ENCODE peak calls at places on chromosomes 12 and 14, in six cellular contexts. C is brain microvascular endothelial cell, A is IMR-90, I is Karpas-422, M is uterus, E is left ventricle myocardium inferior. L is an unnamed sample.

GRCh38 chr12:21330682-21331253 is 3.9 kb downstream of the SLCO1A2 start:
- DNase-seq in A (peak; percentile 0), M (no peak), I (peak; percentile 57), E (no peak), C (no peak), L (no peak)

GRCh38 chr12:77488041-77488620 is 342.6 kb upstream of the NAV3 start:
- DNase-seq in I (no peak), A (peak; percentile 18), C (peak; percentile 18), E (no peak), M (no peak), L (no peak)

GRCh38 chr14:77458249-77458950 is 507 bp downstream of the AHSA1 start:
- DNase-seq in M (no peak), C (peak; percentile 24), E (no peak), I (peak; percentile 94), A (peak; percentile 18), L (peak; percentile 52)

GRCh38 chr12:104583311-104583710 is 126.6 kb downstream of the CHST11 start:
- DNase-seq in M (no peak), C (no peak), A (no peak), E (no peak), I (no peak), L (no peak)

GRCh38 chr14:100056964-100057817 is 8.0 kb upstream of the EVL start:
- DNase-seq in C (peak; percentile 35), M (no peak), E (no peak), A (peak; percentile 43), I (no peak), L (peak; percentile 27)

GRCh38 chr12:122306407-122306806 is 40.1 kb upstream of the VPS33A start:
- DNase-seq in E (no peak), M (no peak), I (peak; percentile 51), A (no peak), C (no peak), L (no peak)

GRCh38 chr12:111066744-111067437 is 146.5 kb upstream of the MYL2 start:
- DNase-seq in E (no peak), M (no peak), I (peak; percentile 67), C (no peak), A (no peak), L (no peak)

GRCh38 chr14:67746927-67747326 is 45.2 kb downstream of the RDH12 start:
- DNase-seq in M (no peak), A (no peak), C (no peak), I (no peak), E (no peak), L (no peak)

GRCh38 chr12:14785568-14785967 is 17.7 kb downstream of the WBP11 start:
- DNase-seq in I (no peak), A (no peak), E (no peak), M (no peak), C (no peak), L (no peak)

GRCh38 chr12:57767876-57768275 is 998 bp upstream of the CYP27B1 start:
- DNase-seq in E (no peak), M (no peak), A (no peak), I (no peak), C (no peak), L (no peak)

GRCh38 chr14:89139404-89140247 is 277.4 kb downstream of the FOXN3 start:
- DNase-seq in M (no peak), E (no peak), C (no peak), A (no peak), I (no peak), L (no peak)

GRCh38 chr12:15688838-15689237 is 100.3 kb downstream of the EPS8 start:
- DNase-seq in I (no peak), A (no peak), E (no peak), C (no peak), M (no peak), L (peak; percentile 30)

GRCh38 chr12:69154585-69155363 is 84.6 kb upstream of the CPSF6 start:
- DNase-seq in A (peak; percentile 50), E (peak; percentile 54), I (peak; percentile 88), C (peak; percentile 50), M (peak; percentile 35), L (peak; percentile 70)

GRCh38 chr12:40287369-40287975 is 62.7 kb downstream of the LRRK2 start:
- DNase-seq in M (no peak), I (no peak), E (no peak), A (no peak), C (no peak), L (no peak)

GRCh38 chr12:6899837-6900519 is 4.6 kb upstream of the LRRC23 start:
- DNase-seq in I (no peak), C (no peak), E (peak; percentile 58), M (no peak), A (peak; percentile 38), L (no peak)

GRCh38 chr12:2385529-2385928 is 332.7 kb downstream of the CACNA1C start:
- DNase-seq in E (no peak), I (no peak), C (no peak), M (no peak), A (no peak), L (no peak)
- H3K4me3 ChIP-seq in E (no peak overlapping the region), I (no peak overlapping the region), C (no peak overlapping the region), M (no peak overlapping the region), A (no peak overlapping the region), L (no peak overlapping the region)

GRCh38 chr12:42691991-42692557 is 102.5 kb upstream of the PRICKLE1 start:
- DNase-seq in C (no peak), A (no peak), E (no peak), I (no peak), M (no peak), L (no peak)
- H3K4me3 ChIP-seq in C (no peak overlapping the region), A (no peak overlapping the region), E (peak overlapping the region; percentile 53), I (no peak overlapping the region), M (peak overlapping the region; percentile 6), L (no peak overlapping the region)

GRCh38 chr14:105418269-105419054 is 1.2 kb upstream of the MTA1 start:
- DNase-seq in C (no peak), M (no peak), A (no peak), E (no peak), I (no peak), L (no peak)
- H3K4me3 ChIP-seq in C (no peak overlapping the region), M (no peak overlapping the region), A (no peak overlapping the region), E (peak overlapping the region; percentile 82), I (peak overlapping the region; percentile 89), L (no peak overlapping the region)

DNA sequence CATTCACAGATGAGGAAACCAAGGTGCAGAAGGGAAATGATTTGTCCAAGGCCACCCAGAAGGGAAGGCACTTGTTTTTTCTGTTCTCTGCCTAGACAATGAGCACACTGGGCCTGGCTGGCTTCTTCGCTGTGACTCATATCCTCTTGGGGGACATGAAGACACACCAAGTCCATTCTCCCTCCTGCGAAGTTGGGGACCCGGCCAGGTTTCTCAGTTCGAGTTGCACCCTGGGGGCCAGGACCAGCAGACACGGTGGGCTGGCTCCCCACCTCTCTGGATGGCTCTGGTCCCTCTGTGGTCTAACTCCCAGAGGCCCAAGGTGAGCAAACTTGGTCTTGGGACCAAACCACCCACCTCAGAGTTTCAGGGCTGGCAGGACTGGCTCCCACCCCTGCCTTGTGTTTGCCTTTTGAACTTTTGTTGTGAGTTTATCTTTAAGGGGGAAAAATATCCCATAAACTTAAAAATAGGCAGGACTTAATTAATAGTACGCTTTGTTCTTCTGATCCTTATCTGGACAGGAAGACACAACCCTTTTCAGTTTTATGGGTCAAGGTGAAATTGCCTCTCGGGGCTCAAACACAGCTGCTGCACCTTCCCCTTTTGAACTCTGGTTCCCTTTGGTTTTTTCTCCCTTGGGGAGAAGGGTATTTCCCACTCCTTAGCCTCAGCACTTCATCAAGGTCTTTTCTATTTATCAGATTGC is 9.0 kb upstream of the MLEC start:
- DNase-seq in E (peak; percentile 47), M (no peak), C (peak; percentile 32), I (peak; percentile 59), A (no peak), L (no peak)
- H3K4me3 ChIP-seq in E (no peak overlapping the region), M (no peak overlapping the region), C (no peak overlapping the region), I (no peak overlapping the region), A (no peak overlapping the region), L (no peak overlapping the region)

DNA sequence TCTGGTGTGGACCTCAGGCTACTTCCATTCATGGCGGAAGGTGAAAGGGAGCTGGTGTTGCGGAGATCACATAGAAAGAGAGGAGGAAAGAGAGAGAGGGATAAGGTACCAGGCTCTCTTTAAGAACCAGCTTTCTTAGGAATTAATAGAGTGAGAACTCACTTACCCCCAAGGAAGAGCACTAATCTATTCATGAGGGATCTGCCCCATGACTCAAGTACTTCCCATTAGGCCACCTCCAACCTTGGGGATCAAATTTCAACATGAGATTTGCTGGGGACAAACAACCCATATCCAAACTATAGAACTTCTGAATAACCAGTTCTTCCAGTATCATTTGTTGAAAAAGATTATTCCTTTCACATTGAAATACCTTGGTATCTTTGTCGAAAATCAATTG is 34.0 kb upstream of the C2CD5 start:
- DNase-seq in E (no peak), A (no peak), M (no peak), C (no peak), I (no peak), L (no peak)
- H3K4me3 ChIP-seq in E (no peak overlapping the region), A (no peak overlapping the region), M (no peak overlapping the region), C (no peak overlapping the region), I (no peak overlapping the region), L (no peak overlapping the region)

DNA sequence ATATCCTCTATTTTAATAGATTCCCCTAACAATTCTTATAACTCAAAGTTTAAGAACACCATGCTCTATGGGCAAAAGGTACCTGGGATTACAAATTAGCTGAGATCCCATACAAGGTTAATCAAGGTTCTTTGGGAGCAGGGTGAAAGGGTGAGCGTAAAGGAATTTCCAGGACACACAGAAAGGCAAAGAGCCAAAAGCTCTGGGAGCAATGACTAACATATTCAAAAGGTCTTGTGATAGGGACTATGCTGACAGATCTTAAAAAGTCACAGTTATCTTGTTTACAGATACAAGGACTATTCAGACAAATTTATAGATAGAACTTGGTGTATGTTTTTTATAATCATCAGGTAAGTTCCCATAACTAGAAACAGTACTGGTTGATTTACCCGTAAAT is 19.5 kb upstream of the PPFIBP1 start:
- DNase-seq in C (no peak), E (no peak), M (no peak), A (peak; percentile 19), I (no peak), L (peak; percentile 29)
- H3K4me3 ChIP-seq in C (no peak overlapping the region), E (no peak overlapping the region), M (no peak overlapping the region), A (no peak overlapping the region), I (no peak overlapping the region), L (no peak overlapping the region)

GRCh38 chr14:68969278-68969677 is 9.8 kb downstream of the ACTN1 start:
- DNase-seq in E (no peak), A (no peak), I (no peak), M (no peak), C (no peak), L (no peak)
- H3K4me3 ChIP-seq in E (no peak overlapping the region), A (no peak overlapping the region), I (no peak overlapping the region), M (no peak overlapping the region), C (no peak overlapping the region), L (no peak overlapping the region)